ENCODE peak calls at places on chromosomes 6 and 20, in eight cellular contexts. R is central memory CD8-positive, alpha-beta T cell; K is AG09309; Y is NAMALWA; Z is nephron progenitor cell; O is activated gamma-delta T cell treated with Interleukin-2 at 50 U/mL for 16 hours; P is posterior cingulate gyrus; S is BE2C. C is an unnamed sample.

GRCh38 chr6:61842005-61842404 is 444.0 kb downstream of the KHDRBS2 start:
- DNase-seq in P (no peak), K (no peak), Z (no peak), Y (no peak), O (no peak), R (no peak), S (no peak), C (no peak)

GRCh38 chr6:148830614-148831013 is 83.8 kb downstream of the UST start:
- DNase-seq in R (no peak), S (no peak), Z (no peak), Y (no peak), P (no peak), K (no peak), O (no peak), C (no peak)

GRCh38 chr6:5422321-5422915 is 161.1 kb downstream of the FARS2 start:
- DNase-seq in R (no peak), Y (peak; percentile 37), Z (peak; percentile 14), O (no peak), S (peak; percentile 54), K (no peak), P (no peak), C (no peak)

GRCh38 chr6:44221291-44221960 is 2.0 kb upstream of the SLC29A1 start:
- DNase-seq in Y (peak; percentile 91), O (peak; percentile 66), Z (peak; percentile 70), S (peak; percentile 96), R (peak; percentile 61), K (no peak), P (peak; percentile 65), C (peak; percentile 97)

GRCh38 chr6:13453771-13454251 is 33.6 kb downstream of the GFOD1 start:
- DNase-seq in K (no peak), P (no peak), S (peak; percentile 24), O (no peak), Z (no peak), R (no peak), Y (no peak), C (peak; percentile 3)

GRCh38 chr6:16681260-16681873 is 79.9 kb downstream of the ATXN1 start:
- DNase-seq in Y (no peak), R (no peak), S (no peak), O (no peak), P (no peak), Z (peak; percentile 14), K (peak; percentile 83), C (no peak)

GRCh38 chr6:108068618-108069017 is 5.9 kb downstream of the OSTM1 start:
- DNase-seq in O (peak; percentile 9), Y (no peak), K (no peak), P (no peak), S (no peak), Z (no peak), R (no peak), C (no peak)

GRCh38 chr6:129105793-129106192 is 222.9 kb downstream of the LAMA2 start:
- DNase-seq in O (no peak), R (no peak), S (no peak), P (no peak), K (no peak), Z (no peak), Y (peak; percentile 37), C (no peak)

GRCh38 chr20:9532069-9532809 is 17.8 kb downstream of the LAMP5 start:
- DNase-seq in P (no peak), O (no peak), Y (no peak), R (no peak), Z (no peak), S (peak; percentile 98), K (no peak), C (no peak)

GRCh38 chr6:54267798-54268197 is 40.4 kb upstream of the TINAG start:
- DNase-seq in P (no peak), K (no peak), Z (peak; percentile 22), O (no peak), S (peak; percentile 15), R (no peak), Y (peak; percentile 51), C (no peak)

GRCh38 chr20:40558212-40558611 is 130.8 kb downstream of the MAFB start:
- DNase-seq in S (no peak), Y (no peak), K (no peak), Z (no peak), P (no peak), O (no peak), R (no peak), C (no peak)

GRCh38 chr6:101397199-101397598 is 3.7 kb downstream of the GRIK2 start:
- DNase-seq in P (no peak), K (no peak), Z (no peak), Y (peak; percentile 46), R (no peak), O (no peak), S (no peak), C (no peak)

GRCh38 chr6:5930143-5930770 is 76.5 kb downstream of the NRN1 start:
- DNase-seq in K (no peak), P (no peak), Y (no peak), S (no peak), O (no peak), Z (no peak), R (no peak), C (no peak)

GRCh38 chr20:36097751-36098151 is 56.8 kb upstream of the EPB41L1 start:
- DNase-seq in P (no peak), Y (no peak), S (no peak), K (no peak), Z (no peak), O (no peak), R (no peak), C (no peak)

GRCh38 chr20:48919882-48920526 is 1.5 kb upstream of the ARFGEF2 start:
- DNase-seq in K (no peak), S (peak; percentile 51), O (no peak), R (no peak), Z (no peak), P (no peak), Y (peak; percentile 66), C (no peak)